ENCODE peak calls at places on chromosomes 11 and 22, in five cellular contexts. N is GM12891; O is naive thymus-derived CD8-positive, alpha-beta T cell; F is iPS DF 6.9; U is frontal cortex. I is an unnamed sample.

GRCh38 chr11:72890881-72891280 is 76.7 kb downstream of the ATG16L2 start:
- DNase-seq in N (no peak), O (no peak), F (no peak), U (no peak), I (no peak)

GRCh38 chr11:66126808-66127555 is 56.9 kb downstream of the PACS1 start:
- DNase-seq in N (no peak), O (peak; percentile 36), F (no peak), U (no peak), I (no peak)

GRCh38 chr11:64131657-64132387 is 34.1 kb downstream of the MACROD1 start:
- DNase-seq in N (no peak), O (no peak), F (no peak), U (no peak), I (no peak)

GRCh38 chr11:68191661-68192579 is 21.2 kb downstream of the KMT5B start:
- DNase-seq in N (no peak), O (no peak), F (no peak), U (no peak), I (no peak)

GRCh38 chr11:111354601-111354891 is 24.5 kb downstream of the POU2AF1 start:
- DNase-seq in N (no peak), O (no peak), F (no peak), U (no peak), I (no peak)

GRCh38 chr11:73648629-73649046 is 2.3 kb downstream of the PLEKHB1 start:
- DNase-seq in N (no peak), O (no peak), F (no peak), U (no peak), I (no peak)

GRCh38 chr22:32493551-32493950 is 18.9 kb downstream of the FBXO7 start:
- DNase-seq in N (no peak), O (no peak), F (no peak), U (no peak), I (no peak)

GRCh38 chr22:25564979-25565677 is 653 bp downstream of the GRK3 start:
- DNase-seq in N (no peak), O (no peak), F (peak; percentile 50), U (no peak), I (no peak)

GRCh38 chr11:33376331-33377099 is 119.3 kb downstream of the HIPK3 start:
- DNase-seq in N (peak; percentile 41), O (no peak), F (no peak), U (peak; percentile 23), I (peak; percentile 55)

GRCh38 chr22:49921508-49922278 is 3.3 kb downstream of the CRELD2 start:
- DNase-seq in N (no peak), O (no peak), F (no peak), U (no peak), I (no peak)

GRCh38 chr11:128733440-128734115 is 39.7 kb downstream of the FLI1 start:
- DNase-seq in N (no peak), O (no peak), F (peak; percentile 78), U (no peak), I (no peak)

GRCh38 chr11:110710520-110711381 is 1.5 kb downstream of the ARHGAP20 start:
- DNase-seq in N (peak; percentile 4), O (no peak), F (no peak), U (peak; percentile 22), I (no peak)